ENCODE peak calls at places on chromosomes 6 and 20, in nine cellular contexts. C, O, D, Z, M, R, Y, J and P are unnamed samples.

GRCh38 chr20:46348972-46349741 is 40.9 kb upstream of the CDH22 start:
- DNase-seq in C (peak), O (peak), D (peak), Z (peak), M (peak), R (peak), Y (peak), J (no peak), P (peak)

GRCh38 chr6:15065603-15066002 is 180.3 kb upstream of the JARID2 start:
- DNase-seq in C (no peak), O (no peak), D (no peak), Z (no peak), M (no peak), R (no peak), Y (no peak), J (no peak), P (no peak)

GRCh38 chr6:169933839-169934698 is 182.6 kb downstream of the ERMARD start:
- DNase-seq in C (peak), O (peak), D (peak), Z (no peak), M (no peak), R (no peak), Y (no peak), J (peak), P (no peak)

GRCh38 chr6:92820531-92820930 is 598.8 kb downstream of the EPHA7 start:
- DNase-seq in C (no peak), O (no peak), D (no peak), Z (no peak), M (no peak), R (no peak), Y (no peak), J (no peak), P (no peak)

GRCh38 chr6:131844243-131844841 is 36.5 kb downstream of the ENPP1 start:
- DNase-seq in C (no peak), O (no peak), D (no peak), Z (no peak), M (no peak), R (no peak), Y (no peak), J (no peak), P (no peak)

GRCh38 chr6:73704260-73704659 is 8.3 kb downstream of the CD109 start:
- DNase-seq in C (no peak), O (peak), D (no peak), Z (no peak), M (no peak), R (no peak), Y (no peak), J (no peak), P (no peak)

GRCh38 chr6:47709160-47709559 is 10.8 kb downstream of the ADGRF4 start:
- DNase-seq in C (no peak), O (no peak), D (no peak), Z (no peak), M (no peak), R (no peak), Y (no peak), J (no peak), P (no peak)

GRCh38 chr6:33583591-33584155 is 3.6 kb upstream of the BAK1 start:
- DNase-seq in C (no peak), O (no peak), D (no peak), Z (no peak), M (peak), R (peak), Y (no peak), J (no peak), P (no peak)

GRCh38 chr6:79949235-79949634 is 1.9 kb upstream of the ELOVL4 start:
- DNase-seq in C (peak), O (peak), D (no peak), Z (no peak), M (peak), R (no peak), Y (no peak), J (peak), P (peak)

GRCh38 chr6:145887969-145888368 is 73.4 kb upstream of the FBXO30 start:
- DNase-seq in C (no peak), O (peak), D (no peak), Z (no peak), M (no peak), R (no peak), Y (no peak), J (no peak), P (peak)

GRCh38 chr6:34572021-34572420 is 15.9 kb upstream of the SPDEF start:
- DNase-seq in C (no peak), O (no peak), D (peak), Z (no peak), M (no peak), R (no peak), Y (no peak), J (no peak), P (no peak)

GRCh38 chr6:45949256-45949655 is 66.4 kb downstream of the CLIC5 start:
- DNase-seq in C (no peak), O (no peak), D (no peak), Z (no peak), M (no peak), R (no peak), Y (no peak), J (peak), P (no peak)

GRCh38 chr20:38905375-38905774 is 20.8 kb upstream of the FAM83D start:
- DNase-seq in C (no peak), O (peak), D (no peak), Z (no peak), M (no peak), R (no peak), Y (no peak), J (no peak), P (no peak)

GRCh38 chr20:18174906-18175683 is 37.4 kb downstream of the KAT14 start:
- DNase-seq in C (no peak), O (no peak), D (no peak), Z (no peak), M (no peak), R (no peak), Y (no peak), J (no peak), P (no peak)

GRCh38 chr6:40710626-40711354 is 123.6 kb upstream of the LRFN2 start:
- DNase-seq in C (no peak), O (no peak), D (no peak), Z (no peak), M (no peak), R (no peak), Y (no peak), J (no peak), P (peak)

GRCh38 chr6:121597654-121598053 is 162.2 kb downstream of the GJA1 start:
- DNase-seq in C (no peak), O (no peak), D (no peak), Z (no peak), M (no peak), R (no peak), Y (no peak), J (no peak), P (no peak)

GRCh38 chr6:170188571-170189001 is 102.3 kb downstream of the DLL1 start:
- DNase-seq in C (no peak), O (no peak), D (no peak), Z (peak), M (peak), R (peak), Y (no peak), J (peak), P (no peak)

GRCh38 chr6:136952714-136953260 is 30.7 kb downstream of the SLC35D3 start:
- DNase-seq in C (no peak), O (no peak), D (no peak), Z (no peak), M (no peak), R (no peak), Y (no peak), J (no peak), P (peak)

GRCh38 chr20:57671662-57672061 is 38.2 kb downstream of the PMEPA1 start:
- DNase-seq in C (no peak), O (no peak), D (no peak), Z (no peak), M (no peak), R (no peak), Y (no peak), J (no peak), P (no peak)

GRCh38 chr6:93779086-93779858 is 359.9 kb upstream of the EPHA7 start:
- DNase-seq in C (no peak), O (peak), D (no peak), Z (no peak), M (no peak), R (no peak), Y (no peak), J (no peak), P (no peak)

GRCh38 chr20:18567739-18568091 is 483 bp downstream of the SMIM26 start:
- DNase-seq in C (no peak), O (no peak), D (no peak), Z (no peak), M (no peak), R (no peak), Y (no peak), J (no peak), P (no peak)

GRCh38 chr20:51404297-51405060 is 138.0 kb downstream of the NFATC2 start:
- DNase-seq in C (peak), O (no peak), D (peak), Z (no peak), M (no peak), R (peak), Y (peak), J (no peak), P (no peak)

GRCh38 chr6:126228001-126228791 is 111.7 kb upstream of the CENPW start:
- DNase-seq in C (no peak), O (no peak), D (no peak), Z (no peak), M (no peak), R (no peak), Y (no peak), J (no peak), P (no peak)

GRCh38 chr6:21967282-21967681 is 329.6 kb downstream of the PRL start:
- DNase-seq in C (no peak), O (no peak), D (no peak), Z (no peak), M (no peak), R (no peak), Y (no peak), J (no peak), P (no peak)

DNA sequence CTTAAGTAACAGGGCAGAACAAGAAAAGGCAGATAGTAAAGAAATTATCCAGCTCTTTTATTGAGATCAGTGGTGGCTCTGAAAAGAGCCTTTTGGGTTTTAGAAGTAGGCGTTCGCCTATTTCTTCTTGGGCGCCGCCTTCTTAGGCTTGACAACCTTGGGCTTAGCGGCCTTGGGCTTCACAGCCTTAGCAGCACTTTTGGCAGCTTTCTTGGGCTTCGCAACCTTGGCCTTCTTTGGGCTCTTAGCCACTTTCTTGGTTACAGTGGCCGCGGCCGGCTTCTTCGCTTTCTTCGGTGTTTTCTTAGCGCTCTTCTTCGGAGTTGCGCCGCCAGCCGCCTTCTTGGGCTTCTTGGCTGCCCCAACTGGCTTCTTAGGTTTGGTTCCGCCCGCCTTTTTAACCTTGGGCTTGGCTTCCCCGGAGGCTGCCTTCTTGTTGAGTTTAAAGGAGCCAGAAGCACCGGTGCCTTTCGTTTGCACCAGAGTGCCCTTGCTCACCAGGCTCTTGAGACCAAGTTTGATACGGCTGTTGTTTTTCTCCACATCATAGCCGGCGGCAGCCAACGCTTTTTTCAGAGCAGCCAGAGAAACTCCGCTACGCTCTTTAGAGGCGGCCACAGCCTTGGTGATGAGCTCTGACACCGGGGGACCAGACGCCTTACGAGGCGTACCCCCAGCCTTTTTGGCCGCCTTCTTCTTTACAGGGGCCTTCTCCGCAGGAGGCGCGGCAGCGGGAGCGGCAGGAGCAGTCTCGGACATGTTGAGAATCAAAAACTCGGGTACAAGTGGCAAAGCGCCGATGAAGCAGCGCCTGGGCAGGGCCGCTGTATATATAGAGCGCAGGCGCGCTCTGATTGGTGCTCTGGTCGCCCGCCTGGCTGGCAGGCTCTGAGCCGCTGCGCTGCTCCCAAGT is 31.3 kb upstream of the HFE start:
- DNase-seq in C (peak), O (peak), D (peak), Z (peak), M (peak), R (peak), Y (peak), J (peak), P (peak)
- TF ChIP-seq POLR2A in C (peak), O (peak), D (peak), Z (peak), M (peak), R (peak), Y (peak), J (peak), P (peak)

DNA sequence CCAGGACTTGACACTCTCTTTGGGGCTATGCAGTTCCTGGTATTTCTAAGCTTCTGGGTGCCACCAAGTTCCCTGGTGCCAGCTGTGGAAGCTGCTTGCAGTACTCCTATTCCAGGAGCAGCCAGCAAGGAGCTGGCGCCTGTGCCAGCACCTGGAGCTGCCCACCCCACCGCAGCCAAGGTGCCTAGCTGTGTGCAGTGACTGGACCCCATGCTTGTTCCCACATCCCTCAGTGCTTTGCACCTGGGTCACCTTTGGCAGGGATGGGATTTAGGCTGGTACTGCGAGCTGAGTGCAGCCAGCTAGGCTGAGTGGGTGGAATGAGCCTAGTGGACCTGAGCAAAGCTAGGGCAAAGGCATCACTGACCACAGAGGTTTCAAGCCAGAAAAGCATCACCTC is 1674.9 kb downstream of the HACE1 start:
- DNase-seq in C (no peak), O (no peak), D (no peak), Z (no peak), M (no peak), R (no peak), Y (no peak), J (no peak), P (no peak)
- TF ChIP-seq POLR2A in C (no peak), O (no peak), D (no peak), Z (no peak), M (no peak), R (no peak), Y (no peak), J (no peak), P (no peak)

GRCh38 chr6:37125779-37126553 is 44.0 kb upstream of the PIM1 start:
- DNase-seq in C (no peak), O (peak), D (no peak), Z (no peak), M (peak), R (no peak), Y (no peak), J (no peak), P (no peak)
- TF ChIP-seq POLR2A in C (no peak), O (no peak), D (no peak), Z (no peak), M (peak), R (no peak), Y (no peak), J (no peak), P (no peak)

GRCh38 chr20:53622247-53623114 is 28.8 kb upstream of the ZNF217 start:
- DNase-seq in C (peak), O (no peak), D (no peak), Z (no peak), M (no peak), R (no peak), Y (no peak), J (no peak), P (peak)

GRCh38 chr20:53623454-53624206 is 30.0 kb upstream of the ZNF217 start:
- DNase-seq in C (peak), O (peak), D (no peak), Z (peak), M (no peak), R (peak), Y (no peak), J (peak), P (peak)

GRCh38 chr20:53623127-53623453 is 29.5 kb upstream of the ZNF217 start:
- DNase-seq in C (no peak), O (no peak), D (no peak), Z (no peak), M (no peak), R (no peak), Y (no peak), J (no peak), P (no peak)

GRCh38 chr20:53617791-53618489 is 24.3 kb upstream of the ZNF217 start:
- DNase-seq in C (peak), O (no peak), D (no peak), Z (no peak), M (no peak), R (no peak), Y (no peak), J (no peak), P (no peak)

GRCh38 chr20:53621482-53622246 is 28.0 kb upstream of the ZNF217 start:
- DNase-seq in C (peak), O (peak), D (no peak), Z (peak), M (peak), R (no peak), Y (no peak), J (peak), P (peak)
- TF ChIP-seq POLR2A in C (no peak), O (no peak), D (no peak), Z (no peak), M (no peak), R (no peak), Y (no peak), J (no peak), P (peak)